ENCODE peak calls at places on chromosomes 2 and 18, in five cellular contexts. F is lower lobe of right lung, I is epithelial cell of esophagus, L is cardiac muscle cell, Y is uterus. K is an unnamed sample.

GRCh38 chr2:238043851-238044250 is 16.9 kb upstream of the SCLY start:
- DNase-seq in L (no peak), I (no peak), F (no peak), Y (no peak), K (no peak)

GRCh38 chr18:74945774-74946545 is 263.0 kb downstream of the PTGR3 start:
- DNase-seq in I (peak), L (peak), Y (no peak), F (no peak), K (peak)

GRCh38 chr18:3498705-3499451 is 48.9 kb downstream of the TGIF1 start:
- DNase-seq in F (peak), I (peak), Y (peak), L (peak), K (no peak)

GRCh38 chr2:60553496-60553991 is at the start of gene BCL11A:
- DNase-seq in L (peak), I (peak), F (peak), Y (no peak), K (peak)

GRCh38 chr2:185757356-185757755 is 18.8 kb downstream of the FSIP2 start:
- DNase-seq in I (peak), F (no peak), L (no peak), Y (no peak), K (peak)

GRCh38 chr18:44788334-44788733 is 107.6 kb downstream of the SETBP1 start:
- DNase-seq in Y (no peak), L (no peak), F (no peak), I (no peak), K (no peak)

GRCh38 chr2:134218414-134218813 is 35.5 kb upstream of the MGAT5 start:
- DNase-seq in L (no peak), I (no peak), F (no peak), Y (no peak), K (no peak)

GRCh38 chr2:137987011-137987410 is 22.7 kb downstream of the HNMT start:
- DNase-seq in F (no peak), I (no peak), Y (no peak), L (no peak), K (no peak)

GRCh38 chr2:238136820-238137537 is 1.5 kb upstream of the KLHL30 start:
- DNase-seq in Y (peak), F (peak), L (peak), I (peak), K (peak)

GRCh38 chr2:193868833-193869232 is 1674.1 kb upstream of the TMEFF2 start:
- DNase-seq in Y (no peak), L (no peak), F (no peak), I (peak), K (peak)

DNA sequence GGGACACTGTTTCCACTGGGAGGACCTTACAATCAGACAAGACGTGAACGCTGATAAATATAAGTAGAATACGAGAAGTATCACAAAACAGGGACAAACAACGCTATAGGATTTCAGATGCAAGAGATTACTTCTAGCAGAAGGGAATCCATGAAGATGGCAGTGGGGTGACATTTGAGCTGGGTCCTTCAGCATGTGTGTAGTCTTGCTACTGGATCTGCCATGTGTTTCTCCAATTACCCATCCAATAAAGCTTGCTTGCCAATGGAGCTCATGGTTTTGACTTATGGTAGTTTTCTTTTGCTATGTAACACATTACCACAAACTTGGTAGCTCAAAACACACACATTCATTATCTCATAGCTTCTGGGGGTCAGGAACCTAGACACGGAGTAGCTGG is 32.8 kb upstream of the LGALSL start:
- DNase-seq in Y (no peak), L (no peak), F (no peak), I (no peak), K (no peak)
- H3K4me3 ChIP-seq in Y (no peak), L (no peak), F (no peak), I (no peak), K (no peak)

GRCh38 chr2:6926071-6926732 is 9.0 kb downstream of the RNF144A start:
- DNase-seq in F (no peak), I (no peak), Y (no peak), L (no peak), K (no peak)
- TF ChIP-seq CTCF in F (no peak), I (no peak), Y (no peak), L (no peak), K (no peak)

DNA sequence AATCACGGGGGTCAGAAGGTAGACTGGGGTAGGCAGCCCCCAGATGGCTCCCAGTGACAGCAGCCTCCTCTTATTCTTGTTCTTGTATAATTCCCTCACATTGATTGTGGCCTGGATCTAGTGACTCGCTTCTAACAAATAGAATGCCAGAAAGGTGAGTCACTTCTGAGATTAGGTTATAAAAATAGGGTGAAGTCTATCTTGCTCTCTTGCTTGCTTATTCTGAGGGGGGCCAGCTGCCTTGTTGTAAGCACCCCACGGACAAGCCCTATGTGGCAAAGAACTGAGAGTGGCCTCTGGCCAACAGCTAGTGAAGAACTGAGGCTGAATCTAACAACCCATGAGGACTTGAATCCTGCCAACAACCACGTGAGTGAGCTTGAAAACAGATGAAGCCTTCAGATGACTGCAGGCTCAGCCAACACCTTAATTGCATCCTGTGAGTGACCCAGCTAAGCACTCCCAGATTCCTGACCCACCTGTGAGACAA is 15.6 kb upstream of the RMND5A start:
- DNase-seq in L (peak), Y (peak), F (no peak), I (peak), K (peak)
- H3K4me3 ChIP-seq in L (no peak), Y (no peak), F (no peak), I (no peak), K (no peak)

GRCh38 chr2:201575971-201576370 is 67.3 kb downstream of the TMEM237 start:
- DNase-seq in Y (no peak), I (no peak), L (no peak), F (no peak), K (no peak)
- TF ChIP-seq CTCF in Y (no peak), I (no peak), L (no peak), F (no peak), K (no peak)

K was measured in bronchial epithelial cell.